ENCODE peak calls at places on chromosomes 7 and 10, in seven cellular contexts. V is bronchial epithelial cell, C is cardiac fibroblast, Q is heart right ventricle, J is GM06990, O is SK-N-SH, G is progenitor cell of endocrine pancreas. A is an unnamed sample.

GRCh38 chr10:9814285-9814866 is 1203.3 kb upstream of the CELF2 start:
- DNase-seq in V (no peak), C (peak; percentile 5), Q (no peak), J (no peak), O (no peak), G (no peak), A (no peak)

GRCh38 chr10:31219321-31219720 is 99.7 kb upstream of the ZEB1 start:
- DNase-seq in V (no peak), C (no peak), Q (no peak), J (no peak), O (no peak), G (no peak), A (no peak)

GRCh38 chr7:78924581-78924980 is 528.9 kb downstream of the MAGI2 start:
- DNase-seq in V (peak; percentile 33), C (peak; percentile 29), Q (no peak), J (no peak), O (no peak), G (no peak), A (no peak)

GRCh38 chr10:29689001-29689400 is 54.2 kb upstream of the SVIL start:
- DNase-seq in V (peak; percentile 83), C (peak; percentile 73), Q (no peak), J (no peak), O (no peak), G (no peak), A (no peak)

GRCh38 chr10:5446390-5446926 is 34.1 kb downstream of the NET1 start:
- DNase-seq in V (peak; percentile 94), C (peak; percentile 91), Q (peak; percentile 89), J (peak; percentile 66), O (no peak), G (peak; percentile 92), A (no peak)

GRCh38 chr10:19620867-19621266 is 195.4 kb upstream of the PLXDC2 start:
- DNase-seq in V (peak; percentile 3), C (peak; percentile 42), Q (no peak), J (no peak), O (no peak), G (no peak), A (no peak)

GRCh38 chr10:15254808-15255655 is 86.5 kb upstream of the NMT2 start:
- DNase-seq in V (no peak), C (no peak), Q (peak; percentile 27), J (no peak), O (no peak), G (no peak), A (no peak)

GRCh38 chr10:97673736-97674525 is 13.1 kb downstream of the AVPI1 start:
- DNase-seq in V (peak; percentile 56), C (peak; percentile 71), Q (no peak), J (no peak), O (no peak), G (no peak), A (no peak)

GRCh38 chr10:44752451-44753441 is 158.4 kb upstream of the TMEM72 start:
- DNase-seq in V (peak; percentile 77), C (peak; percentile 69), Q (no peak), J (no peak), O (no peak), G (no peak), A (no peak)

GRCh38 chr7:135673360-135673706 is 11.0 kb downstream of the STMP1 start:
- DNase-seq in V (peak; percentile 76), C (peak; percentile 62), Q (no peak), J (no peak), O (no peak), G (no peak), A (no peak)

GRCh38 chr10:49298990-49299815 is at the start of gene C10orf71:
- DNase-seq in V (no peak), C (no peak), Q (peak; percentile 53), J (no peak), O (peak; percentile 36), G (no peak), A (no peak)

GRCh38 chr10:126250527-126251310 is 137.6 kb downstream of the ADAM12 start:
- DNase-seq in V (no peak), C (peak; percentile 65), Q (no peak), J (no peak), O (no peak), G (no peak), A (no peak)

GRCh38 chr7:54915870-54916598 is 102.8 kb upstream of the EGFR start:
- DNase-seq in V (no peak), C (no peak), Q (no peak), J (no peak), O (no peak), G (no peak), A (no peak)

GRCh38 chr10:42932735-42933453 is 144.0 kb upstream of the RET start:
- DNase-seq in V (no peak), C (no peak), Q (no peak), J (no peak), O (no peak), G (peak; percentile 55), A (no peak)

GRCh38 chr10:124949543-124949942 is 7.6 kb downstream of the ZRANB1 start:
- DNase-seq in V (no peak), C (peak; percentile 29), Q (no peak), J (no peak), O (no peak), G (no peak), A (no peak)

GRCh38 chr10:34889004-34889869 is 74.1 kb upstream of the PARD3 start:
- DNase-seq in V (peak; percentile 44), C (no peak), Q (no peak), J (no peak), O (no peak), G (no peak), A (no peak)

GRCh38 chr10:123434435-123435039 is 231.6 kb upstream of the GPR26 start:
- DNase-seq in V (no peak), C (no peak), Q (no peak), J (no peak), O (no peak), G (no peak), A (no peak)

GRCh38 chr10:123428302-123428701 is 237.9 kb upstream of the GPR26 start:
- DNase-seq in V (no peak), C (no peak), Q (no peak), J (no peak), O (no peak), G (no peak), A (no peak)

GRCh38 chr10:123427386-123427785 is 238.8 kb upstream of the GPR26 start:
- DNase-seq in V (no peak), C (no peak), Q (no peak), J (no peak), O (no peak), G (no peak), A (no peak)

GRCh38 chr10:123433539-123433938 is 232.6 kb upstream of the GPR26 start:
- DNase-seq in V (no peak), C (no peak), Q (no peak), J (no peak), O (no peak), G (no peak), A (no peak)

GRCh38 chr10:123429631-123430257 is 236.4 kb upstream of the GPR26 start:
- DNase-seq in V (no peak), C (no peak), Q (no peak), J (no peak), O (peak; percentile 48), G (no peak), A (no peak)
- TF ChIP-seq CTCF in V (no peak), C (no peak), Q (no peak), J (no peak), O (no peak), G (no peak), A (peak; percentile 5)

DNA sequence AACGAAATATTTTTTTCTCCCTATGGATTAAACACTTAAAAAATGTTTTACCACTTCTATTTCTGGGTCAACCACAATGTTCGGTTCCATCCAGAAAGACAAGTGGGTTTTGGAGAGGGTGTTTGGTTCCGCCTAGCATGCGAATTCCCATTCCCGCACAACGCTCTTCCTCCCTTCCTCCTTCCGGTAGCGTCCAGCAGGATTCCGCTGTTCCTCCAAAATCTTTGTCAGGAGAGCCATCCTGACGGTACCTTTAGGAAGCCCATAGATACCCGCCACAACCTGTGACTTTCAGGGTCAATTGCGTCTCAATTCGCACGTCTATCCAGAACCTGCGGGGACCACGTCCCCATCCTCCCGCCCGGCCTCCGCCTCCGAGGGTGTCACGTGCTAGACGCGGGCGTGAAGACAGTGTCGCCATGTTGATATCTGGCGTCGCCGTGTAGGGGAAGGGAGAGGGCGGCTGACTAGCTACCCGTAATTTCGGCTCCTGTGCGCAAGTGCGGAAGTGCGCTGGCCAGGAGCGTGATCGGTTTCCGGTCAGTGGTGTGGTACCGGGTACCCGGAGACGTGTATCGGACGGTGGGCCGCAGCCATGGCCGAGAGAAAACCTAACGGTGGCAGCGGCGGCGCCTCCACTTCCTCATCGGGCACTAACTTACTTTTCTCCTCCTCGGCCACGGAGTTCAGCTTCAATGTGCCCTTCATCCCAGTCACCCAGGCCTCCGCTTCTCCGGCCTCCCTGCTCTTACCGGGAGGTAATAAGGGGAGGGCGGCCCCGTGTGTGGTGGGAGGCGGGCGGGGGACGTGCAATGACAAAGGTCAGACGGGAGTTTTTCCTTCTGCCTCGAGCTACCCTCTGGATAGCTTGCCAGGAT is at the start of gene SEC23IP:
- DNase-seq in V (peak; percentile 88), C (peak; percentile 97), Q (peak; percentile 97), J (peak; percentile 93), O (peak; percentile 91), G (peak; percentile 77), A (peak; percentile 55)
- TF ChIP-seq CTCF in V (no peak), C (no peak), Q (peak; percentile 15), J (no peak), O (no peak), G (no peak), A (no peak)

DNA sequence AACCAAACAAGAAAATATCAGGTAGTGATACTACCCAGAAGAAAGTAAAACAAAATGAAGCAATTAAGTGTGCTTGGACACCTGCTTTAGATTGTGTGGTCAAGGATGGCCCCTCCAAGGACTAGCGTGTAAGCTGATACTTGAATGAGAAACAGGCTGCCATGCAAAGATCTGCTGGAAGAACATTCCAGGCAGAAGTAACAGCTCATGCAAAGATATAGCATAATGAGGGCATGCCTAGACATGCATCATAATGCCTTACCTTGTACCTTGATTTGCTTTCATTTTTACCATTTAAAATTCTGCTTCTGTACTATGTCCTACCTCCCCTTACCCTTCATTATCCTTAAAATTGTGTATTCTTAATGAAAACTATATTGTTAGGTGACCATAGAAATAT is 74.8 kb upstream of the HDAC9 start:
- DNase-seq in V (peak; percentile 93), C (no peak), Q (no peak), J (no peak), O (no peak), G (no peak), A (no peak)
- TF ChIP-seq CTCF in V (no peak), C (no peak), Q (no peak), J (no peak), O (no peak), G (no peak), A (no peak)

DNA sequence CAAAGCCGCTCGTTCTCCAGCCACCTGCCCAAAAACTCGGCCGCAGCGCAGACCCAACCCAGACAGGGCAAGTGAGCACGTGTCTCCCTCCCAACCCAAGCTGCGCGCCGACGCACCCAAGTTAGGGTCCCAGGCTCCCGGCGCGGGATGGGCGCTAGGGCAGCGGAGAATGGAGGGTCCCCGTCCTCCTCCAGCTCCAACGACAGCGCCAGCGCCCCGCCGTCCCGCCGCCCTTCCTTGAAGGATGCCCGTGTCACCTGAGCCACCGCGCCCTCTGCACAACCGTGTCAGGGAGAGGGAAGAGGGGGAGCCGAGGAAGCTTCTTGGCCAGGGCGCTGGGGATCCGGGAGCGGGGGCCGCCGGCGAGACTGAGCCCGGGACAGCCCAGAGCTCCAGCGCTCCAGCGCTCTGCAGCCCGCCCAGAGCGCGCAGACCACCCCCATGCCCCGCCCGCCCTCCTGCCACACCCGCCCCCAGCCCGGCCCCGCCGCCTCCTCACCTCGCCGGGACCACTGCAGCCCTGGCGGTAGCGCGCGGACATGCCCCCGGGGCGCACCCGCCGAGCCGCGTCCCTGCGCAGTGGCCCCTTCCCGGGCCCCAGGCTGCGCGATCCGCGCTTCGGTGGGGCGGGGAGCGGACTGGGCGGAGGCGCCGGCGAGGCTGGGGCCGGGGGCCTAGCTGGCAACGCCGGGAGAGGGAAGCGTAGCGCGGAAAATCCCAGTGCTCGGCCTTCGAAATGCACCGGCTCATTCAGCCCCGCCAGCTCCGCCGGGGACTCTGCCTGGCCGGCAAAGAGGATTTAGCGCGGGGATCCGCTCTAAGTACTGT is at the start of gene SLC16A12:
- DNase-seq in V (no peak), C (peak; percentile 22), Q (peak; percentile 26), J (no peak), O (peak; percentile 74), G (peak; percentile 66), A (peak; percentile 61)
- TF ChIP-seq CTCF in V (no peak), C (no peak), Q (no peak), J (no peak), O (no peak), G (peak; percentile 57), A (no peak)

A was measured in D721Med.